ENCODE peak calls at places on chromosomes 5 and 9, in five cellular contexts. N is H1, I is HepG2, B is K562, V is GM12878. J is an unnamed sample.

GRCh38 chr9:133105461-133105770 is 15.6 kb downstream of the RALGDS start:
- DNase-seq in N (no peak), I (no peak), B (no peak), V (no peak), J (no peak)

GRCh38 chr5:136594416-136594815 is 229.1 kb upstream of the TRPC7 start:
- DNase-seq in N (no peak), I (no peak), B (no peak), V (no peak), J (no peak)

GRCh38 chr5:127645300-127645726 is 3.6 kb upstream of the CTXN3 start:
- DNase-seq in N (no peak), I (no peak), B (no peak), V (no peak), J (no peak)

GRCh38 chr5:99949969-99950524 is 585.1 kb upstream of the FAM174A start:
- DNase-seq in N (no peak), I (no peak), B (no peak), V (no peak), J (no peak)

GRCh38 chr9:16356196-16356765 is 514.2 kb downstream of the BNC2 start:
- DNase-seq in N (no peak), I (no peak), B (no peak), V (no peak), J (no peak)

GRCh38 chr5:10797246-10797645 is 36.2 kb upstream of the DAP start:
- DNase-seq in N (no peak), I (no peak), B (no peak), V (no peak), J (no peak)

GRCh38 chr9:107792596-107792995 is 303.0 kb upstream of the KLF4 start:
- DNase-seq in N (no peak), I (no peak), B (no peak), V (no peak), J (no peak)

GRCh38 chr5:132430736-132431135 is 59.8 kb downstream of the IRF1 start:
- DNase-seq in N (no peak), I (no peak), B (no peak), V (no peak), J (no peak)

GRCh38 chr9:37386988-37387387 is 35.5 kb upstream of the GRHPR start:
- DNase-seq in N (no peak), I (no peak), B (no peak), V (no peak), J (no peak)

GRCh38 chr5:158928405-158928804 is 171.3 kb downstream of the EBF1 start:
- DNase-seq in N (no peak), I (no peak), B (no peak), V (no peak), J (no peak)

GRCh38 chr5:148384389-148384756 is 615 bp downstream of the FBXO38 start:
- DNase-seq in N (no peak), I (peak; percentile 59), B (peak; percentile 20), V (no peak), J (no peak)

GRCh38 chr5:148383564-148384388 is at the start of gene FBXO38:
- DNase-seq in N (peak; percentile 94), I (peak; percentile 97), B (peak; percentile 94), V (peak; percentile 95), J (peak; percentile 94)

GRCh38 chr5:148381906-148382305 is 1.9 kb upstream of the FBXO38 start:
- DNase-seq in N (no peak), I (peak; percentile 3), B (no peak), V (no peak), J (no peak)

GRCh38 chr5:148385094-148385493 is 1.3 kb downstream of the FBXO38 start:
- DNase-seq in N (no peak), I (peak; percentile 12), B (no peak), V (no peak), J (no peak)

GRCh38 chr5:148382961-148383360 is 797 bp upstream of the FBXO38 start:
- DNase-seq in N (no peak), I (no peak), B (no peak), V (no peak), J (no peak)
- TF ChIP-seq RAD21 in N (no peak), I (no peak), B (no peak), V (no peak), J (no peak)

GRCh38 chr5:13985736-13986418 is 41.4 kb upstream of the DNAH5 start:
- DNase-seq in N (no peak), I (peak; percentile 42), B (no peak), V (no peak), J (peak; percentile 13)
- TF ChIP-seq ZNF274 in N (no peak), I (no peak), B (no peak), V (no peak), J (no peak)

DNA sequence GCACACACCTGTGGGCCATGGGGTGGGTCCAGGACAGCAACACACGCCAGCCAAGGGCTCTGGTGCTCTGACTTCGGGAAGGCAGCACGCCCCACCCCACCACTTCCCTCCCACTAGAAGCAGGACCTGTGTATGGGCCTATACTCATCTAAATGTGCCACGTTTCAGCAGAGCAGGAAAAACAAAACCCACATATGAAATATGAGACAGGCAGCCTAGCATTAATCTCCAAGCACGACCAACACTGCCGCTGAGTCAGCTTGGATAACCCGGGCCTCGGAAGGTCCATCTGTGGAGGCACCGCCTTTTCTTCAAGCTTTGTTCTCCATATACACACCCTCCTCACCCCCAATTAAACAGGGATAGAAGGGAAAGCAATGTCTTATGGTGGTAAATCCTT is 203.1 kb downstream of the ROR2 start:
- DNase-seq in N (no peak), I (no peak), B (peak; percentile 58), V (no peak), J (no peak)
- TF ChIP-seq RAD21 in N (no peak), I (no peak), B (no peak), V (no peak), J (no peak)

GRCh38 chr5:143065185-143065584 is 295.0 kb downstream of the ARHGAP26 start:
- DNase-seq in N (no peak), I (no peak), B (no peak), V (no peak), J (no peak)

GRCh38 chr5:143068712-143069111 is 298.5 kb downstream of the ARHGAP26 start:
- DNase-seq in N (no peak), I (no peak), B (no peak), V (no peak), J (no peak)

GRCh38 chr5:143065996-143066522 is 295.9 kb downstream of the ARHGAP26 start:
- DNase-seq in N (no peak), I (no peak), B (no peak), V (no peak), J (no peak)

GRCh38 chr5:143064661-143065060 is 294.5 kb downstream of the ARHGAP26 start:
- DNase-seq in N (no peak), I (no peak), B (no peak), V (no peak), J (no peak)

DNA sequence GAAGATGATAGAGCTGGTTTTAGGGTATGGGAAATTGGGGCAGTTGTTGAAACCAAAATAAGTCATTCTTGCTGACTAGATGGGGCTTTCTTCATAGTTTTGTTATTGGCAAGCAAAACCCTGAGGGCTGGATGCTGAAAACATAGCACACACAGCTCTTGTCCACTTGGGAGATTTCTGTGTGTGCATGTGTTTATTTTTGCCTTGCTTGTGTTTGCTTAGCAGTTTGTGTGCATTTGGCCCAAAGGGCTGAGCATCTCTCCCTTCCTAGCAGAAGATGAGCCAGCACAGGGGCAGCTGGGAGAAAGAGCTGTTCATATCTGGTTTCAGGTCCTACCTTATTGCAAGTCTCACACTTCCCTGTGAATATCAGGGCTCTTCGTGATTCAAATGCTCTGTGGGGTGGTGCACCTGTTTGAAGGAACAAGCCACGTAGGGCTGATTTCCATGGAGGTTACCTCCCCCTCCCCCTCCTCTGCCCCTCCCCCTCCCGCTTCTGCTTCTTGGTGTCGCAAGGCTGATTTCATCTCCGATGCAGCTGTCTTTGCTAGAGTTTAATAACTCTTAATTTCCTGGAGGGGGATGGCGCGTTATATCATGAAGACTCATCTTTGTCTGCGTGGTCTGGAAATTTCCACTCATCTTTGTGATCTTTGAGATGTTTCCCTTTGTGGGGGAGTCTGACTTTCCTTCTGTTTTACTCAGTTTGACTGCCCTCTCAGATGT is 296.5 kb downstream of the ARHGAP26 start:
- DNase-seq in N (no peak), I (no peak), B (no peak), V (peak; percentile 79), J (no peak)
- TF ChIP-seq ZNF274 in N (no peak), I (no peak), B (no peak), V (no peak), J (no peak)